ENCODE peak calls at places on chromosomes 6 and 20, in ten cellular contexts. One of them, this sample, is unnamed.

GRCh38 chr6:154617175-154617574 is 106.7 kb upstream of the CNKSR3 start:
- DNase-seq in foreskin fibroblast: no peak
- DNase-seq in uterus: no peak
- DNase-seq in fibroblast of the aortic adventitia: no peak
- DNase-seq in iris pigment epithelial cell: peak
- DNase-seq in astrocyte of the cerebellum: no peak
- DNase-seq in activated T-cell treated with anti-CD3 and anti-CD28 coated beads for 48 hours: no peak
- DNase-seq in stimulated activated CD4-positive, alpha-beta T cell treated with anti-CD3 and anti-CD28 coated beads, Interleukin-1b, Interleukin-23, amount 100 ng/mL, for 48 hours: no peak
- DNase-seq in fibroblast of villous mesenchyme: peak
- DNase-seq in activated CD4-positive, alpha-beta T cell treated with anti-CD3 and anti-CD28 coated beads for 1 hour: no peak
- DNase-seq in this sample: no peak

GRCh38 chr20:10659651-10660601 is 13.9 kb downstream of the JAG1 start:
- DNase-seq in fibroblast of villous mesenchyme: no peak
- DNase-seq in activated T-cell treated with anti-CD3 and anti-CD28 coated beads for 48 hours: no peak
- DNase-seq in iris pigment epithelial cell: no peak
- DNase-seq in stimulated activated CD4-positive, alpha-beta T cell treated with anti-CD3 and anti-CD28 coated beads, Interleukin-1b, Interleukin-23, amount 100 ng/mL, for 48 hours: no peak
- DNase-seq in astrocyte of the cerebellum: no peak
- DNase-seq in foreskin fibroblast: no peak
- DNase-seq in fibroblast of the aortic adventitia: no peak
- DNase-seq in uterus: no peak
- DNase-seq in activated CD4-positive, alpha-beta T cell treated with anti-CD3 and anti-CD28 coated beads for 1 hour: no peak
- DNase-seq in this sample: no peak

GRCh38 chr20:2261105-2261504 is 34.7 kb upstream of the TGM3 start:
- DNase-seq in iris pigment epithelial cell: no peak
- DNase-seq in fibroblast of villous mesenchyme: no peak
- DNase-seq in activated T-cell treated with anti-CD3 and anti-CD28 coated beads for 48 hours: no peak
- DNase-seq in stimulated activated CD4-positive, alpha-beta T cell treated with anti-CD3 and anti-CD28 coated beads, Interleukin-1b, Interleukin-23, amount 100 ng/mL, for 48 hours: no peak
- DNase-seq in activated CD4-positive, alpha-beta T cell treated with anti-CD3 and anti-CD28 coated beads for 1 hour: no peak
- DNase-seq in fibroblast of the aortic adventitia: peak
- DNase-seq in foreskin fibroblast: no peak
- DNase-seq in astrocyte of the cerebellum: no peak
- DNase-seq in uterus: no peak
- DNase-seq in this sample: no peak

GRCh38 chr6:14108571-14109410 is 8.8 kb upstream of the CD83 start:
- DNase-seq in uterus: no peak
- DNase-seq in iris pigment epithelial cell: no peak
- DNase-seq in activated T-cell treated with anti-CD3 and anti-CD28 coated beads for 48 hours: peak
- DNase-seq in stimulated activated CD4-positive, alpha-beta T cell treated with anti-CD3 and anti-CD28 coated beads, Interleukin-1b, Interleukin-23, amount 100 ng/mL, for 48 hours: peak
- DNase-seq in foreskin fibroblast: no peak
- DNase-seq in fibroblast of villous mesenchyme: no peak
- DNase-seq in activated CD4-positive, alpha-beta T cell treated with anti-CD3 and anti-CD28 coated beads for 1 hour: no peak
- DNase-seq in astrocyte of the cerebellum: no peak
- DNase-seq in fibroblast of the aortic adventitia: no peak
- DNase-seq in this sample: peak

GRCh38 chr6:3997144-3997770 is 81.7 kb downstream of the FAM217A start:
- DNase-seq in activated T-cell treated with anti-CD3 and anti-CD28 coated beads for 48 hours: no peak
- DNase-seq in uterus: no peak
- DNase-seq in fibroblast of villous mesenchyme: peak
- DNase-seq in iris pigment epithelial cell: peak
- DNase-seq in activated CD4-positive, alpha-beta T cell treated with anti-CD3 and anti-CD28 coated beads for 1 hour: no peak
- DNase-seq in stimulated activated CD4-positive, alpha-beta T cell treated with anti-CD3 and anti-CD28 coated beads, Interleukin-1b, Interleukin-23, amount 100 ng/mL, for 48 hours: no peak
- DNase-seq in astrocyte of the cerebellum: peak
- DNase-seq in fibroblast of the aortic adventitia: peak
- DNase-seq in foreskin fibroblast: peak
- DNase-seq in this sample: no peak

GRCh38 chr20:44279228-44279627 is 31.8 kb downstream of the FITM2 start:
- DNase-seq in foreskin fibroblast: peak
- DNase-seq in fibroblast of villous mesenchyme: peak
- DNase-seq in activated CD4-positive, alpha-beta T cell treated with anti-CD3 and anti-CD28 coated beads for 1 hour: no peak
- DNase-seq in astrocyte of the cerebellum: peak
- DNase-seq in iris pigment epithelial cell: peak
- DNase-seq in uterus: no peak
- DNase-seq in fibroblast of the aortic adventitia: peak
- DNase-seq in activated T-cell treated with anti-CD3 and anti-CD28 coated beads for 48 hours: no peak
- DNase-seq in stimulated activated CD4-positive, alpha-beta T cell treated with anti-CD3 and anti-CD28 coated beads, Interleukin-1b, Interleukin-23, amount 100 ng/mL, for 48 hours: no peak
- DNase-seq in this sample: no peak

GRCh38 chr20:38555395-38555794 is 25.6 kb upstream of the ADIG start:
- DNase-seq in uterus: no peak
- DNase-seq in fibroblast of villous mesenchyme: no peak
- DNase-seq in foreskin fibroblast: no peak
- DNase-seq in stimulated activated CD4-positive, alpha-beta T cell treated with anti-CD3 and anti-CD28 coated beads, Interleukin-1b, Interleukin-23, amount 100 ng/mL, for 48 hours: no peak
- DNase-seq in activated CD4-positive, alpha-beta T cell treated with anti-CD3 and anti-CD28 coated beads for 1 hour: no peak
- DNase-seq in fibroblast of the aortic adventitia: no peak
- DNase-seq in astrocyte of the cerebellum: no peak
- DNase-seq in iris pigment epithelial cell: no peak
- DNase-seq in activated T-cell treated with anti-CD3 and anti-CD28 coated beads for 48 hours: no peak
- DNase-seq in this sample: no peak

GRCh38 chr20:48352628-48353027 is 475.2 kb downstream of the PREX1 start:
- DNase-seq in stimulated activated CD4-positive, alpha-beta T cell treated with anti-CD3 and anti-CD28 coated beads, Interleukin-1b, Interleukin-23, amount 100 ng/mL, for 48 hours: no peak
- DNase-seq in astrocyte of the cerebellum: no peak
- DNase-seq in activated CD4-positive, alpha-beta T cell treated with anti-CD3 and anti-CD28 coated beads for 1 hour: no peak
- DNase-seq in foreskin fibroblast: no peak
- DNase-seq in fibroblast of the aortic adventitia: no peak
- DNase-seq in activated T-cell treated with anti-CD3 and anti-CD28 coated beads for 48 hours: no peak
- DNase-seq in fibroblast of villous mesenchyme: no peak
- DNase-seq in iris pigment epithelial cell: no peak
- DNase-seq in uterus: no peak
- DNase-seq in this sample: no peak

GRCh38 chr6:26103770-26104456 is 16.7 kb downstream of the HFE start:
- DNase-seq in fibroblast of villous mesenchyme: peak
- DNase-seq in activated T-cell treated with anti-CD3 and anti-CD28 coated beads for 48 hours: peak
- DNase-seq in iris pigment epithelial cell: peak
- DNase-seq in activated CD4-positive, alpha-beta T cell treated with anti-CD3 and anti-CD28 coated beads for 1 hour: peak
- DNase-seq in uterus: peak
- DNase-seq in astrocyte of the cerebellum: peak
- DNase-seq in fibroblast of the aortic adventitia: peak
- DNase-seq in foreskin fibroblast: peak
- DNase-seq in stimulated activated CD4-positive, alpha-beta T cell treated with anti-CD3 and anti-CD28 coated beads, Interleukin-1b, Interleukin-23, amount 100 ng/mL, for 48 hours: peak
- DNase-seq in this sample: peak

GRCh38 chr6:31462964-31463940 is 34.7 kb upstream of the MICB start:
- DNase-seq in iris pigment epithelial cell: peak
- DNase-seq in foreskin fibroblast: peak
- DNase-seq in astrocyte of the cerebellum: peak
- DNase-seq in activated T-cell treated with anti-CD3 and anti-CD28 coated beads for 48 hours: peak
- DNase-seq in fibroblast of villous mesenchyme: peak
- DNase-seq in fibroblast of the aortic adventitia: peak
- DNase-seq in uterus: peak
- DNase-seq in activated CD4-positive, alpha-beta T cell treated with anti-CD3 and anti-CD28 coated beads for 1 hour: peak
- DNase-seq in stimulated activated CD4-positive, alpha-beta T cell treated with anti-CD3 and anti-CD28 coated beads, Interleukin-1b, Interleukin-23, amount 100 ng/mL, for 48 hours: peak
- DNase-seq in this sample: peak

GRCh38 chr6:170046786-170047626 is 243.9 kb downstream of the DLL1 start:
- DNase-seq in stimulated activated CD4-positive, alpha-beta T cell treated with anti-CD3 and anti-CD28 coated beads, Interleukin-1b, Interleukin-23, amount 100 ng/mL, for 48 hours: no peak
- DNase-seq in iris pigment epithelial cell: no peak
- DNase-seq in fibroblast of villous mesenchyme: peak
- DNase-seq in uterus: peak
- DNase-seq in activated T-cell treated with anti-CD3 and anti-CD28 coated beads for 48 hours: no peak
- DNase-seq in foreskin fibroblast: no peak
- DNase-seq in fibroblast of the aortic adventitia: no peak
- DNase-seq in activated CD4-positive, alpha-beta T cell treated with anti-CD3 and anti-CD28 coated beads for 1 hour: no peak
- DNase-seq in astrocyte of the cerebellum: no peak
- DNase-seq in this sample: no peak

GRCh38 chr6:50785921-50786320 is 32.8 kb upstream of the TFAP2B start:
- DNase-seq in uterus: no peak
- DNase-seq in foreskin fibroblast: no peak
- DNase-seq in activated T-cell treated with anti-CD3 and anti-CD28 coated beads for 48 hours: no peak
- DNase-seq in iris pigment epithelial cell: no peak
- DNase-seq in stimulated activated CD4-positive, alpha-beta T cell treated with anti-CD3 and anti-CD28 coated beads, Interleukin-1b, Interleukin-23, amount 100 ng/mL, for 48 hours: no peak
- DNase-seq in fibroblast of the aortic adventitia: no peak
- DNase-seq in fibroblast of villous mesenchyme: no peak
- DNase-seq in astrocyte of the cerebellum: no peak
- DNase-seq in activated CD4-positive, alpha-beta T cell treated with anti-CD3 and anti-CD28 coated beads for 1 hour: no peak
- DNase-seq in this sample: no peak

GRCh38 chr6:118371955-118372354 is 176.1 kb upstream of the PLN start:
- DNase-seq in foreskin fibroblast: peak
- DNase-seq in iris pigment epithelial cell: no peak
- DNase-seq in fibroblast of villous mesenchyme: no peak
- DNase-seq in astrocyte of the cerebellum: no peak
- DNase-seq in activated T-cell treated with anti-CD3 and anti-CD28 coated beads for 48 hours: no peak
- DNase-seq in uterus: no peak
- DNase-seq in activated CD4-positive, alpha-beta T cell treated with anti-CD3 and anti-CD28 coated beads for 1 hour: no peak
- DNase-seq in stimulated activated CD4-positive, alpha-beta T cell treated with anti-CD3 and anti-CD28 coated beads, Interleukin-1b, Interleukin-23, amount 100 ng/mL, for 48 hours: no peak
- DNase-seq in fibroblast of the aortic adventitia: no peak
- DNase-seq in this sample: no peak

GRCh38 chr6:64404370-64404769 is 768.8 kb downstream of the PHF3 start:
- DNase-seq in activated T-cell treated with anti-CD3 and anti-CD28 coated beads for 48 hours: no peak
- DNase-seq in uterus: no peak
- DNase-seq in fibroblast of the aortic adventitia: no peak
- DNase-seq in stimulated activated CD4-positive, alpha-beta T cell treated with anti-CD3 and anti-CD28 coated beads, Interleukin-1b, Interleukin-23, amount 100 ng/mL, for 48 hours: no peak
- DNase-seq in foreskin fibroblast: no peak
- DNase-seq in fibroblast of villous mesenchyme: no peak
- DNase-seq in iris pigment epithelial cell: no peak
- DNase-seq in astrocyte of the cerebellum: no peak
- DNase-seq in activated CD4-positive, alpha-beta T cell treated with anti-CD3 and anti-CD28 coated beads for 1 hour: no peak
- DNase-seq in this sample: no peak

GRCh38 chr20:38724603-38725457 is 544 bp downstream of the SLC32A1 start:
- DNase-seq in activated CD4-positive, alpha-beta T cell treated with anti-CD3 and anti-CD28 coated beads for 1 hour: no peak
- DNase-seq in stimulated activated CD4-positive, alpha-beta T cell treated with anti-CD3 and anti-CD28 coated beads, Interleukin-1b, Interleukin-23, amount 100 ng/mL, for 48 hours: no peak
- DNase-seq in astrocyte of the cerebellum: no peak
- DNase-seq in fibroblast of villous mesenchyme: no peak
- DNase-seq in fibroblast of the aortic adventitia: no peak
- DNase-seq in uterus: no peak
- DNase-seq in iris pigment epithelial cell: no peak
- DNase-seq in foreskin fibroblast: no peak
- DNase-seq in activated T-cell treated with anti-CD3 and anti-CD28 coated beads for 48 hours: no peak
- DNase-seq in this sample: no peak

GRCh38 chr6:85405175-85405852 is 44.6 kb upstream of the NT5E start:
- DNase-seq in stimulated activated CD4-positive, alpha-beta T cell treated with anti-CD3 and anti-CD28 coated beads, Interleukin-1b, Interleukin-23, amount 100 ng/mL, for 48 hours: no peak
- DNase-seq in fibroblast of the aortic adventitia: peak
- DNase-seq in uterus: no peak
- DNase-seq in astrocyte of the cerebellum: peak
- DNase-seq in iris pigment epithelial cell: peak
- DNase-seq in activated CD4-positive, alpha-beta T cell treated with anti-CD3 and anti-CD28 coated beads for 1 hour: no peak
- DNase-seq in fibroblast of villous mesenchyme: no peak
- DNase-seq in foreskin fibroblast: no peak
- DNase-seq in activated T-cell treated with anti-CD3 and anti-CD28 coated beads for 48 hours: no peak
- DNase-seq in this sample: no peak